ENCODE peak calls at places on chromosomes 12 and 14, in four cellular contexts. Y is HepG2, D is K562, M is GM12891. T is an unnamed sample.

GRCh38 chr14:99267871-99268775 is 3.9 kb downstream of the BCL11B start:
- DNase-seq in Y (no peak), D (no peak), M (no peak), T (no peak)

GRCh38 chr12:67442347-67442841 is 173.2 kb downstream of the CAND1 start:
- DNase-seq in Y (no peak), D (no peak), M (no peak), T (no peak)

GRCh38 chr12:25793196-25793595 is 165.3 kb upstream of the RASSF8 start:
- DNase-seq in Y (no peak), D (no peak), M (no peak), T (no peak)

GRCh38 chr12:67968316-67968715 is 20.9 kb upstream of the IFNG-AS1 start:
- DNase-seq in Y (no peak), D (no peak), M (no peak), T (no peak)

GRCh38 chr14:53043107-53043704 is 92.4 kb upstream of the FERMT2 start:
- DNase-seq in Y (no peak), D (no peak), M (no peak), T (no peak)

GRCh38 chr12:108826115-108826806 is 31.1 kb downstream of the SSH1 start:
- DNase-seq in Y (no peak), D (peak), M (no peak), T (no peak)

GRCh38 chr14:92785601-92786426 is 8.3 kb upstream of the GOLGA5 start:
- DNase-seq in Y (no peak), D (peak), M (no peak), T (no peak)

GRCh38 chr12:4327293-4327692 is 6.3 kb downstream of the TIGAR start:
- DNase-seq in Y (no peak), D (no peak), M (no peak), T (no peak)

GRCh38 chr12:32005496-32006125 is 46.4 kb downstream of the RESF1 start:
- DNase-seq in Y (no peak), D (peak), M (no peak), T (no peak)

GRCh38 chr14:49497267-49497666 is 88.9 kb downstream of the RPS29 start:
- DNase-seq in Y (no peak), D (no peak), M (no peak), T (no peak)

GRCh38 chr12:10184261-10184843 is 5.5 kb downstream of the TMEM52B start:
- DNase-seq in Y (no peak), D (no peak), M (no peak), T (no peak)

GRCh38 chr12:49983892-49984291 is 11.1 kb downstream of the AQP6 start:
- DNase-seq in Y (no peak), D (peak), M (no peak), T (no peak)

GRCh38 chr12:22481557-22482104 is 62.7 kb downstream of the C2CD5 start:
- DNase-seq in Y (no peak), D (no peak), M (no peak), T (no peak)

GRCh38 chr12:30847259-30847658 is 79.3 kb upstream of the TSPAN11 start:
- DNase-seq in Y (peak), D (peak), M (no peak), T (no peak)

GRCh38 chr12:52942914-52943207 is 6.1 kb upstream of the KRT18 start:
- DNase-seq in Y (no peak), D (no peak), M (no peak), T (no peak)

GRCh38 chr12:26940820-26941219 is 2.5 kb downstream of the FGFR1OP2 start:
- DNase-seq in Y (no peak), D (no peak), M (no peak), T (no peak)

GRCh38 chr14:32254952-32255679 is 52.0 kb upstream of the RNU6-8 start:
- DNase-seq in Y (peak), D (peak), M (peak), T (no peak)
- TF ChIP-seq POLR2AphosphoS5 in Y (no peak), D (no peak), M (no peak), T (no peak)

DNA sequence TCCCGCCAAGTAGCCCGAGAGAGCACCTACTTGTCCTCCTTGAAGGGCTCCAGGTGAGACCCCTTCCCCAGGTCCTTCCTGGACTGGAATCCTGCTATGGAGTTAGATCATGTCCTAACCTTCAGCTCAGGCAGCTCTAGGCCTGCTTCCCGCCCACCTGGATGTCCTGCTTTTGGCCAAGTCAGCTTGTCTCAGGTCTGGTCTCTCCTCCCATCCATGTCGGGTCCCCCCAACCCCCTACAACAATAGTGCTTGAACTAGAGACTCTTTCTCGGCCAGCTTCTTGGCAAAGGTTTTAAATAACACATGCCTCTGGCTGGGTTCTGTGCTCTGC is 3.6 kb downstream of the NAB2 start:
- DNase-seq in Y (no peak), D (no peak), M (no peak), T (no peak)
- TF ChIP-seq TAF1 in Y (no peak), D (no peak), M (no peak), T (no peak)

GRCh38 chr12:130871286-130872178 is at the start of gene RAN:
- DNase-seq in Y (peak), D (peak), M (peak), T (peak)
- TF ChIP-seq POLR2A in Y (peak), D (peak), M (peak), T (peak)

DNA sequence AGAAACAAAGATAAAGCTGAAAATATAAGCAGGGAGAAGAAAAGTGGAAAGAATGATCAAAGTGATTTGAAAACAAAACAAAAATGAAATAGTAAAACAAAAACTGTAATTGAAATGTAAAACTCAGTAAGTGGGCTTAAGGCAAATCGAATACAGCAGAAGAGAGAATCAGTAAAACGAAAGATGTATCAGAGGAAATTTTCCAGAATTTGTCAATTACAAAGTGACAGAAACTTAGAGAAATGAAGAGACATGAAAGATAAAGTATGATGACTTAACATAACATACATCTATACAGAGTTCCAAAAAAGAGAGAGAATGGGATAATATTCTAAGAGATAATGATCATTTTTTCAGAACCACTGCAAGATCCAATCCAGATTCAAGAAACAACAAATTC is 10.5 kb downstream of the ZFC3H1 start:
- DNase-seq in Y (no peak), D (no peak), M (no peak), T (no peak)
- TF ChIP-seq POLR2AphosphoS5 in Y (no peak), D (no peak), M (no peak), T (no peak)

DNA sequence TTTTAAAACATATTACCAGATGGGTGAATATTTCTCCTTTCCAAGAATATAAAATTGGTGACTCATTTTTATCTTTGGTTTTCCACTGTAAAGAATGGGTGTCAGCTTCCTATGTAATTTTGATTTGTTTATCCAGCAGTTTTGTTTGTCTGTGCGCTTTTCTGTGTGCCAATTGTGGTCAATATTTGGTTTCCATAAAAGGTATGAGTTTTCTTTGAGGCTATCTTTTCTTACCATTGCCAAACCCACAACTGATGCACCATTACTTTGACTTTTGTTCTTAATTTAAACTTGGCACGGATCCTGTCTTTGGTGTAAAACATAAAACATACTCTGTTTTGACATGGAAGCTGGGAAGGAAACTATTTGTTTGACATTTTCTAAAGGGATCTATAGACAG is 78.8 kb upstream of the NAV3 start:
- DNase-seq in Y (no peak), D (no peak), M (no peak), T (no peak)
- TF ChIP-seq TAF1 in Y (no peak), D (no peak), M (no peak), T (no peak)

GRCh38 chr12:6612247-6612646 is 5.1 kb upstream of the CHD4 start:
- DNase-seq in Y (no peak), D (no peak), M (no peak), T (no peak)

GRCh38 chr12:6613015-6613775 is 6.0 kb upstream of the CHD4 start:
- DNase-seq in Y (peak), D (peak), M (no peak), T (peak)

GRCh38 chr12:6612652-6613014 is 5.5 kb upstream of the CHD4 start:
- DNase-seq in Y (no peak), D (no peak), M (no peak), T (no peak)

GRCh38 chr12:6614513-6615177 is 7.5 kb upstream of the CHD4 start:
- DNase-seq in Y (no peak), D (no peak), M (no peak), T (no peak)

DNA sequence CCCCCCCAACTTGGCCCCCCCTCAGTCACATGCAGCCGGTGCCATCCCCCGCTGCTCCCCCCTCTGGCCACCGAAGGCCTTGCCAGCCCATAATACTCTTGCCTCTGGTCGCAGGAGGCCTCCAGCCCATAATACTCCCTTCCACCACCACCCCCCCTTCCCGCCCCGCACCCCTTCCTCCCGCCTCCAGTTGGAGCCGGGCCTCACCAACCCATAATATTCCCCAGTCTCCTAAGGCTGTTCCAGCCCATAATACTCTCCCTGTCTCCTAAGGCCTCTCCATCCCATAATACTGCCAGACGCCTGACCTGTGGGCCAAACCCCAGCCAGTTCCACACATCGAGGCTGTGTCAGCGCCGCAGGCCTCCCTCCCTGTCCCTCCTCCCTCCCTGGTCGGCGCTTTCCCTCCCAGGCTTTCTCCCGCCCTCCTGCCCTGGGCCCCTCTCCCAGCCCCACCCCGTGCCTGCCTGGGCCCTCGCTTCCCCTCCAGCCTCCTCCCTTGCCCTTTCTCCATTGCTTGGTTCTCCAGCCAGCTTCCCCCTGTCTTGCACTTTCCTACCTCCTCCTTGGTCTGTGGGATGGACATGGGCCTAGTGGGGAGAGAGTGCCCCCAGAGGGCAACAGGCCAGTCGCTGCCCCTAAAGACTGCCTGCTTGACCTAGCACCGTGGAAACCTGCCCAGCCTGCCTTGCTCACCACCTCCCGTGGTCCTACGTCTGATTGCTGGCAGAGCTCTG is 6.8 kb upstream of the CHD4 start:
- DNase-seq in Y (peak), D (peak), M (no peak), T (peak)
- TF ChIP-seq POLR2A in Y (peak), D (peak), M (no peak), T (peak)

GRCh38 chr12:116568203-116568602 is 9.0 kb downstream of the MAP1LC3B2 start:
- DNase-seq in Y (no peak), D (no peak), M (no peak), T (no peak)

GRCh38 chr12:116563262-116563661 is 4.1 kb downstream of the MAP1LC3B2 start:
- DNase-seq in Y (no peak), D (no peak), M (no peak), T (no peak)

GRCh38 chr12:116564080-116564479 is 4.9 kb downstream of the MAP1LC3B2 start:
- DNase-seq in Y (peak), D (no peak), M (no peak), T (no peak)

GRCh38 chr12:116562090-116562489 is 2.9 kb downstream of the MAP1LC3B2 start:
- DNase-seq in Y (no peak), D (no peak), M (no peak), T (no peak)

GRCh38 chr12:116565963-116566362 is 6.8 kb downstream of the MAP1LC3B2 start:
- DNase-seq in Y (no peak), D (no peak), M (no peak), T (no peak)
- TF ChIP-seq POLR2AphosphoS5 in Y (no peak), D (no peak), M (no peak), T (no peak)

DNA sequence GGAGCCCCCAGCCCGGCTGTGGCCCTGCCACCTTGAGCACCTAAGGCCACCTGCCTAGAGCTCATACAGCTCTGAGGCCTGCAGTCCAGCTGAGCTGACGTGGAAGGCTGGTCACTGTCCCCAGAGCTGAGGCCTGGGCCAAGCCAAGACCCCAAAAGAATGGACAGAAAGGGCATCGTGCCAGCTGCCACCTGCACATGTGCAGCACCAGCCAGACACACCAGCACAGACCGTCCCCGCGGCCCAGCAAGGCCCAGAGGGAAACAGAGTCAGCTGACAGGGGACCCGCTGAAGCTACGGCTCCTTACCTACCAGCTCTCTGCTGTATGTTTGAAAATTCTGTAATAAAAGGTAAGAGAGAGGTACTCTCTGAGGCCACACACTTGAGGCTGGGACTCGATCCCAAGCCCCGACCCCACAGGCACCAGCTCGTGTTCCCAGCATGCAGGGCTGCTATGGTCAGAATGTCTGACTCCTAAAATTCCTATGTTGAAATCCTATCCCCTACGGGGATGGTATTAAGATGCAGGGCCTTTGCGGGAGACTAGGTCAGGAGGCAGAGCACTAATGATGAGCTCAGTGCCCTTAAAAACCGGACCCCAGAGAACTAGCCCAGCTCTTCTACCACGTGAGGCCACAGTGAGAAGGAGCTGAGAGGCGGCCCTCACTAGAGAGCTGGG is 25.4 kb downstream of the BRF1 start:
- DNase-seq in Y (no peak), D (no peak), M (no peak), T (no peak)
- TF ChIP-seq TAF1 in Y (no peak), D (no peak), M (no peak), T (no peak)

DNA sequence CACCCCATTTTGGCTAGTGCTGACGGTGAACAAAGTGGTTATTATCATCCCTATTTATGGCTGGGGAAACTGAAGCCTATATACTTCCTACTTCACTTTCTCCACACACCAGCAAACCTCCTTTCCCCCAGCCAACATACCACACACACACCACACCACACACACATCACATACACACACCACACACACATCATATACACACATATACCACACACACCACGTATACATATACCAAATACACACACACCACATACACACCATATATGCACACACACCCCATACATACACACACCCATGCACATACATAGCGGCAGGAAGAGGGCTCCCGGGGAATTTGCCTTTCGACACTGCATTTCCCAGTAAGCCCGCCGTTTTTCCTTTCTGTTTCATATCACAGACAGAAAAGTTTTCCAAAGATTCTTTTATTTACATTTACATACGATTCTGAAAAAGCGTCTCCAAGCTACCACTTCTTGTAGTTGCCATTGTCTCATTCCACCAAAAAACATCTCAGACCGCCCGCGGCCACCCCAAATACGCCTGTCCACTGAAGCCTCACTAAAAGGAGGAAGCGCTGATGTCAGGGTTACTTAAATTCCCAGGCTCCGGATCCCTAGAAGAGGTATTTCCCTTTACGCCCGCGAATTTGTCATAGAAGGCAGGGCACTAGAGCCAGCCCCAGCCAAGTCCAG is 826 bp upstream of the RAB5B start:
- DNase-seq in Y (no peak), D (no peak), M (no peak), T (no peak)
- TF ChIP-seq POLR2A in Y (peak), D (peak), M (no peak), T (no peak)

T was measured in GM12892.